ENCODE peak calls at places on chromosomes 16 and 17, in five cellular contexts. Q is Peyer's patch, H is right atrium auricular region, P is small intestine, B is uterus. R is an unnamed sample.

GRCh38 chr16:74999683-75000480 is 1.1 kb downstream of the ZNRF1 start:
- DNase-seq in Q (peak), H (peak), P (peak), B (peak), R (peak)

GRCh38 chr17:72677714-72678390 is 414.6 kb downstream of the SLC39A11 start:
- DNase-seq in Q (no peak), H (no peak), P (no peak), B (no peak), R (no peak)

GRCh38 chr17:1649844-1650409 is at the start of gene RILP:
- DNase-seq in Q (peak), H (peak), P (peak), B (peak), R (peak)

GRCh38 chr16:75761111-75761510 is 34.8 kb upstream of the CPHXL start:
- DNase-seq in Q (peak), H (no peak), P (no peak), B (no peak), R (no peak)

GRCh38 chr16:12177643-12178042 is 201.1 kb downstream of the SNX29 start:
- DNase-seq in Q (no peak), H (no peak), P (no peak), B (no peak), R (no peak)

GRCh38 chr16:85728879-85729278 is 22.0 kb downstream of the C16orf74 start:
- DNase-seq in Q (no peak), H (no peak), P (no peak), B (no peak), R (no peak)

GRCh38 chr17:44113382-44113781 is 10.1 kb downstream of the HDAC5 start:
- DNase-seq in Q (no peak), H (no peak), P (no peak), B (no peak), R (no peak)

GRCh38 chr17:4956493-4957061 is 5.7 kb downstream of the ENO3 start:
- DNase-seq in Q (peak), H (no peak), P (no peak), B (no peak), R (no peak)

GRCh38 chr16:82055117-82055516 is 20.1 kb downstream of the HSD17B2 start:
- DNase-seq in Q (no peak), H (no peak), P (no peak), B (no peak), R (no peak)

GRCh38 chr17:17845046-17845775 is 8.4 kb upstream of the SREBF1 start:
- DNase-seq in Q (no peak), H (no peak), P (no peak), B (no peak), R (no peak)

GRCh38 chr17:37643829-37644228 is 583 bp upstream of the DDX52 start:
- DNase-seq in Q (no peak), H (no peak), P (peak), B (no peak), R (no peak)
- H3K27ac ChIP-seq in Q (peak), H (peak), P (no peak), B (peak), R (peak)

GRCh38 chr17:50187403-50187735 is 14.1 kb downstream of the COL1A1 start:
- DNase-seq in Q (no peak), H (no peak), P (no peak), B (no peak), R (no peak)

GRCh38 chr17:50184611-50185398 is 16.6 kb downstream of the COL1A1 start:
- DNase-seq in Q (no peak), H (peak), P (no peak), B (peak), R (peak)

GRCh38 chr17:50184057-50184456 is 17.4 kb downstream of the COL1A1 start:
- DNase-seq in Q (no peak), H (no peak), P (no peak), B (no peak), R (no peak)

GRCh38 chr17:50186661-50187402 is 14.6 kb downstream of the COL1A1 start:
- DNase-seq in Q (no peak), H (no peak), P (no peak), B (no peak), R (no peak)

GRCh38 chr17:50185724-50186545 is 15.5 kb downstream of the COL1A1 start:
- DNase-seq in Q (no peak), H (no peak), P (no peak), B (no peak), R (no peak)
- H3K27ac ChIP-seq in Q (no peak), H (no peak), P (no peak), B (peak), R (no peak)

GRCh38 chr17:28469376-28469775 is 4.1 kb upstream of the SLC13A2 start:
- DNase-seq in Q (no peak), H (no peak), P (no peak), B (no peak), R (no peak)
- H3K27ac ChIP-seq in Q (no peak), H (no peak), P (no peak), B (no peak), R (no peak)

DNA sequence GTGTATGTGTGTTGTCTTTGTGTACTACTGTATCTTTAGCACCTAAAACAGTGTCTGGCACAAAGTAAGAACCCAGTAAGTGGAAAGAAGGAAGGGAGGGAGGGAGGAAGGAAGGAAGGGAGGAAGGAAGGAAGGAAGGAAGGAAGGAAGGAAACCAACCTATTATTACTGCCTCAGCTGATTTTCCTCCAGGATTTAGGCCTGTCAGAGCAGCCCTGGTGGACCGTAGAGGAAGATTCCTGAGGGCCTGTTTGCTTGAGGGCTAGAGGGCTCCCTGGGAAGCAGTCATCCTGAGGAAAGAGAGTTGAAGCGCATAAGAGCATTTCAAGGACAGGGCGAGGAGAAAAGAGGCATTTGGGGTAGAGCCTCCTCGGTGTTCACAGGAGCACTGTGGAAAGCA is 61.5 kb downstream of the WSB1 start:
- DNase-seq in Q (no peak), H (no peak), P (no peak), B (no peak), R (no peak)
- H3K27ac ChIP-seq in Q (no peak), H (no peak), P (no peak), B (no peak), R (no peak)

GRCh38 chr16:50991006-50991405 is 160.1 kb downstream of the SALL1 start:
- DNase-seq in Q (no peak), H (no peak), P (no peak), B (no peak), R (no peak)
- H3K27ac ChIP-seq in Q (no peak), H (no peak), P (no peak), B (no peak), R (no peak)

GRCh38 chr17:70479779-70480178 is 310.4 kb downstream of the KCNJ2 start:
- DNase-seq in Q (no peak), H (no peak), P (no peak), B (no peak), R (no peak)
- H3K27ac ChIP-seq in Q (no peak), H (no peak), P (no peak), B (no peak), R (no peak)

DNA sequence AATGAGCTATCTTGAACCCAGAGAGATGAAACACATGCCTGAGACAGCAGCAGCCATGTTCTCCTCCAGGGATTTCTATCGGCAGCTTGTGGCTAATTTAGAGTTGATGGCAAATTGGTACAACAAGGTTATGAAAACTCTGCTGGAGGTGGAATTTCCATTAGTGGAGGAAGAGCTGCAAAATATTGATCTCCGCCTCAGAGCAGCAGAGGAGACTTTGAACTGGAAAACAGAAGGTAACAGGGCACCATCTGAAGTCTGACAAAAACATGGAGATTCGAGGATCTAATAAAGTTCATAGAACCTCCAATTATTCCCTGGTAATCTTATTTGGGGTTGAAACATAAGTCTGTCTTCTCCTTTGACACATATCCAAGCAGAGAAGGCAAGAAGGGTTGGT is 52.8 kb downstream of the DNAH9 start:
- DNase-seq in Q (no peak), H (no peak), P (no peak), B (no peak), R (no peak)
- H3K27ac ChIP-seq in Q (no peak), H (no peak), P (no peak), B (no peak), R (no peak)